ENCODE peak calls at places on chromosomes 5 and 9, in five cellular contexts. One of them, this sample, is unnamed.

GRCh38 chr5:138336952-138337684 is 948 bp upstream of the FAM53C start:
- DNase-seq in A549: peak
- DNase-seq in AG04450: peak
- DNase-seq in CD8-positive, alpha-beta T cell: no peak
- DNase-seq in cardiac fibroblast: peak
- DNase-seq in this sample: peak

GRCh38 chr5:171139227-171139626 is 169.8 kb upstream of the TLX3 start:
- DNase-seq in A549: no peak
- DNase-seq in AG04450: no peak
- DNase-seq in CD8-positive, alpha-beta T cell: no peak
- DNase-seq in cardiac fibroblast: no peak
- DNase-seq in this sample: no peak

GRCh38 chr9:88388203-88388885 is at the start of gene SPIN1:
- DNase-seq in A549: peak
- DNase-seq in AG04450: no peak
- DNase-seq in CD8-positive, alpha-beta T cell: peak
- DNase-seq in cardiac fibroblast: peak
- DNase-seq in this sample: peak

GRCh38 chr5:154190652-154191304 is at the start of gene GALNT10:
- DNase-seq in A549: peak
- DNase-seq in AG04450: no peak
- DNase-seq in CD8-positive, alpha-beta T cell: peak
- DNase-seq in cardiac fibroblast: peak
- DNase-seq in this sample: peak

GRCh38 chr5:157300564-157300963 is 34.6 kb downstream of the CYFIP2 start:
- DNase-seq in A549: no peak
- DNase-seq in AG04450: no peak
- DNase-seq in CD8-positive, alpha-beta T cell: no peak
- DNase-seq in cardiac fibroblast: no peak
- DNase-seq in this sample: no peak

GRCh38 chr9:126386088-126386487 is 59.5 kb downstream of the MVB12B start:
- DNase-seq in A549: no peak
- DNase-seq in AG04450: no peak
- DNase-seq in CD8-positive, alpha-beta T cell: no peak
- DNase-seq in cardiac fibroblast: peak
- DNase-seq in this sample: no peak

GRCh38 chr5:31086839-31087415 is 106.6 kb upstream of the CDH6 start:
- DNase-seq in A549: no peak
- DNase-seq in AG04450: no peak
- DNase-seq in CD8-positive, alpha-beta T cell: no peak
- DNase-seq in cardiac fibroblast: no peak
- DNase-seq in this sample: no peak

GRCh38 chr5:115455241-115455640 is 89.3 kb downstream of the FEM1C start:
- DNase-seq in A549: no peak
- DNase-seq in AG04450: peak
- DNase-seq in CD8-positive, alpha-beta T cell: no peak
- DNase-seq in cardiac fibroblast: peak
- DNase-seq in this sample: no peak

GRCh38 chr5:135458921-135459331 is 6.8 kb upstream of the TIFAB start:
- DNase-seq in A549: no peak
- DNase-seq in AG04450: no peak
- DNase-seq in CD8-positive, alpha-beta T cell: no peak
- DNase-seq in cardiac fibroblast: peak
- DNase-seq in this sample: no peak

GRCh38 chr5:29950416-29951145 is 1242.9 kb upstream of the CDH6 start:
- DNase-seq in A549: no peak
- DNase-seq in AG04450: no peak
- DNase-seq in CD8-positive, alpha-beta T cell: no peak
- DNase-seq in cardiac fibroblast: no peak
- DNase-seq in this sample: no peak

GRCh38 chr9:115593587-115594091 is 475.7 kb upstream of the TNC start:
- DNase-seq in A549: peak
- DNase-seq in AG04450: no peak
- DNase-seq in CD8-positive, alpha-beta T cell: no peak
- DNase-seq in cardiac fibroblast: peak
- DNase-seq in this sample: peak

DNA sequence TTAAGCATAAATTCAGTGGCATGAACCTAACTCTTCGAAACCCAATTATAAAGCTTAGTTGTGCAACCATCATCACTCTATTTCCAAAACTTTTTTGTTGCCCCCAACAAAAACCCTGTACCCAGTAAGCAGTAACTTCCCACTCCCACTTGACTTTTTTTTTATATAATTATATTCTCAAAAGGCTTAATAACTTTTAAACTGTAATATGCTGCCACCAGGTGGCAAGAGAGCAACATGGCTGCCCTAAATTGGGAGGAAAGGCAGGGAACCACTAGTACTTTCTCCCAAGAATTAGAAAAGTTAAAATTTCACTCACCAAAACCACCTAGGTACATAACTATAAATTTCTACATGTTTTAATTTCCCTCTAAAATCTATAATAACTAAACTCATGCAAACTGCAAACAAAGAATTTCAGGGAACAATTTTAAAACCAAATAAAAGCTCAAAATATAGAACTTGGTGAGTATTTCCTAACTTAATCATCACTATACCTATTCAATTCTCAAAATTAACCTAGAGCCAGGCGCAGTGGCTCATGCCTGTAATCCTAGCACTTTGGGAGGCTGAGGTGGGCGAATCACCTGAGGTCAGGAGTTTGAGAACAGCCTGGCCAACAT is 50.2 kb upstream of the RNF38 start:
- DNase-seq in A549: peak
- DNase-seq in AG04450: peak
- DNase-seq in CD8-positive, alpha-beta T cell: no peak
- DNase-seq in cardiac fibroblast: peak
- DNase-seq in this sample: peak
- TF ChIP-seq CTCF in A549: peak
- TF ChIP-seq CTCF in AG04450: peak
- TF ChIP-seq CTCF in CD8-positive, alpha-beta T cell: peak
- TF ChIP-seq CTCF in cardiac fibroblast: peak
- TF ChIP-seq CTCF in this sample: peak

GRCh38 chr5:117461403-117461802 is 886.8 kb upstream of the SEMA6A start:
- DNase-seq in A549: no peak
- DNase-seq in AG04450: no peak
- DNase-seq in CD8-positive, alpha-beta T cell: no peak
- DNase-seq in cardiac fibroblast: no peak
- DNase-seq in this sample: no peak

GRCh38 chr5:117454716-117455212 is 880.1 kb upstream of the SEMA6A start:
- DNase-seq in A549: peak
- DNase-seq in AG04450: no peak
- DNase-seq in CD8-positive, alpha-beta T cell: peak
- DNase-seq in cardiac fibroblast: peak
- DNase-seq in this sample: peak

DNA sequence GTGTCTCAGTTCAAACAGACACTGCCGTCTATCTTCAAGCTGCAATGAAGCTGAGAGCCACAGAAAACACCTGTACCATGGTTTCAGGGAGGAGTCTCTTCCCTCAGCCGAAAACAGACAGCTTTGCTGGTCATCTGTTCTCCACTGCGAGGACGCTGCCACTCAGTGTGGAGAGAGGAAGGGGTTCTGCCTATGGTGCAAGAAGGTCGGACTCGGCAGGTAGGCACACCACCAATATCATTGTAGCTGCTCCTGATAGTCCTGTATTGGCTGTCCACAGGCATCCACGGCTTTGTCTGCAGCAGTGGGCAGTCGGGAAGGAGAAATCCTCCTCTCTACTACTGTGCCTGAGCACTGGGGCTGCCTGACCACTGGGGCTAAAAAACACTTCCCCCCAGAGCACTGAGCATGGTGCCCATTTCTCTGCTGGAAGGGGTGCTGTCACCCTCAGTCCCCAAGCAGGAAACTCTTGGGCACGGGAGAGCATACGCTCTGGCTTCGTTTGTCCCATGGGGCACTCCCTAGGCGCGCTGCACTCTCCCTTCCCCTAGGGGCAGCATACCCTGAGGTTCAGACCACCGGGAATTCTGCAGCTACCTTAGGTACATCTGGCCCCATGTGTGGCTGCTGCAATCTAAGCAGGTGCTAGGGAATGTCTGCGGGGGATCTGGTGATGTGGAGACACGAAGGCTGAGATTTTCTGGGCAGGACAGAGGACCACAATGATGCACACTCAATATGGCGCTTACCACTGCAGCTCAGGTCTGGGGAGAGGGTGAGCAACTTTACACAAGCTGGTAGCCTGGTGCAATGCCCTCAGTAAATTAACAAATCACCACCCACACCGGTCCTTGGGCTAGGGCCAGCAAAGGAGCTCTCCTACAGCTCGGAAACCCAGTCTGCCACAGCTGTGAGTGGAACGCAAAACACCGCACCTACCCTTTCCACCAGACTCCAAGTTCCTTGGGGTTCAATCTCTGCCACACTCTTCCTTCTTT is 880.9 kb upstream of the SEMA6A start:
- DNase-seq in A549: no peak
- DNase-seq in AG04450: no peak
- DNase-seq in CD8-positive, alpha-beta T cell: no peak
- DNase-seq in cardiac fibroblast: no peak
- DNase-seq in this sample: no peak
- H3K4me3 ChIP-seq in A549: no peak
- H3K4me3 ChIP-seq in AG04450: no peak
- H3K4me3 ChIP-seq in CD8-positive, alpha-beta T cell: peak
- H3K4me3 ChIP-seq in cardiac fibroblast: no peak
- H3K4me3 ChIP-seq in this sample: no peak

GRCh38 chr9:129567842-129568559 is 52.9 kb downstream of the C9orf50 start:
- DNase-seq in A549: peak
- DNase-seq in AG04450: no peak
- DNase-seq in CD8-positive, alpha-beta T cell: no peak
- DNase-seq in cardiac fibroblast: peak
- DNase-seq in this sample: no peak
- TF ChIP-seq CTCF in A549: peak
- TF ChIP-seq CTCF in AG04450: peak
- TF ChIP-seq CTCF in CD8-positive, alpha-beta T cell: no peak
- TF ChIP-seq CTCF in cardiac fibroblast: no peak
- TF ChIP-seq CTCF in this sample: no peak

GRCh38 chr5:10691826-10692785 is 68.9 kb downstream of the DAP start:
- DNase-seq in A549: no peak
- DNase-seq in AG04450: no peak
- DNase-seq in CD8-positive, alpha-beta T cell: no peak
- DNase-seq in cardiac fibroblast: peak
- DNase-seq in this sample: no peak

GRCh38 chr5:10695759-10696543 is 65.1 kb downstream of the DAP start:
- DNase-seq in A549: no peak
- DNase-seq in AG04450: no peak
- DNase-seq in CD8-positive, alpha-beta T cell: no peak
- DNase-seq in cardiac fibroblast: no peak
- DNase-seq in this sample: no peak

GRCh38 chr5:10690460-10690859 is 70.6 kb downstream of the DAP start:
- DNase-seq in A549: no peak
- DNase-seq in AG04450: no peak
- DNase-seq in CD8-positive, alpha-beta T cell: no peak
- DNase-seq in cardiac fibroblast: no peak
- DNase-seq in this sample: no peak

GRCh38 chr5:10699281-10699874 is 61.7 kb downstream of the DAP start:
- DNase-seq in A549: no peak
- DNase-seq in AG04450: no peak
- DNase-seq in CD8-positive, alpha-beta T cell: no peak
- DNase-seq in cardiac fibroblast: no peak
- DNase-seq in this sample: no peak

GRCh38 chr5:10695055-10695649 is 65.9 kb downstream of the DAP start:
- DNase-seq in A549: peak
- DNase-seq in AG04450: no peak
- DNase-seq in CD8-positive, alpha-beta T cell: no peak
- DNase-seq in cardiac fibroblast: peak
- DNase-seq in this sample: peak
- H3K4me3 ChIP-seq in A549: no peak
- H3K4me3 ChIP-seq in AG04450: no peak
- H3K4me3 ChIP-seq in CD8-positive, alpha-beta T cell: no peak
- H3K4me3 ChIP-seq in cardiac fibroblast: no peak
- H3K4me3 ChIP-seq in this sample: no peak

DNA sequence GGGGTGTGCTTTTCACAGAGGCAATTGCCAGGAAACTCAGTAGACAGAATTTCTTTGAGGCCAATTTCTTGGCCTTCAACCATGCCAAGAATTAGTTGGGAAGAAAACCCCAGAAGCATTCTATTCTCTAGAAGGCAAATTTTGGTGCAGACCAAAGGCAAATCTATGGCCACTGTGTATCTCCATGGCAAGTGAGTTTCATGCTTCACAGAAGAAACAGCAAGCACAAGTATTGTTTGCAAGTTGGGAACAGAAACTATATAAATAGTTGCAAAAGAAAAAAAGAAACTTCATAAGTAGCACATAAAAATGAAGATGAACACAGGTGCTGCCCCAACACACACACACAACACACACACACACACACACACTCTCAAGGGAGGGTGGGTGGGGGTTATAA is 197.3 kb downstream of the PARP8 start:
- DNase-seq in A549: no peak
- DNase-seq in AG04450: no peak
- DNase-seq in CD8-positive, alpha-beta T cell: no peak
- DNase-seq in cardiac fibroblast: no peak
- DNase-seq in this sample: no peak
- TF ChIP-seq CTCF in A549: no peak
- TF ChIP-seq CTCF in AG04450: no peak
- TF ChIP-seq CTCF in CD8-positive, alpha-beta T cell: no peak
- TF ChIP-seq CTCF in cardiac fibroblast: no peak
- TF ChIP-seq CTCF in this sample: no peak

GRCh38 chr9:14308751-14309140 is 5.2 kb downstream of the NFIB start:
- DNase-seq in A549: no peak
- DNase-seq in AG04450: no peak
- DNase-seq in CD8-positive, alpha-beta T cell: no peak
- DNase-seq in cardiac fibroblast: no peak
- DNase-seq in this sample: no peak

GRCh38 chr9:14311940-14312572 is 1.9 kb downstream of the NFIB start:
- DNase-seq in A549: no peak
- DNase-seq in AG04450: no peak
- DNase-seq in CD8-positive, alpha-beta T cell: no peak
- DNase-seq in cardiac fibroblast: no peak
- DNase-seq in this sample: no peak

GRCh38 chr9:14309403-14309802 is 4.5 kb downstream of the NFIB start:
- DNase-seq in A549: no peak
- DNase-seq in AG04450: no peak
- DNase-seq in CD8-positive, alpha-beta T cell: no peak
- DNase-seq in cardiac fibroblast: peak
- DNase-seq in this sample: no peak

GRCh38 chr9:14307989-14308750 is 5.8 kb downstream of the NFIB start:
- DNase-seq in A549: no peak
- DNase-seq in AG04450: no peak
- DNase-seq in CD8-positive, alpha-beta T cell: no peak
- DNase-seq in cardiac fibroblast: peak
- DNase-seq in this sample: no peak

GRCh38 chr9:14310247-14310646 is 3.7 kb downstream of the NFIB start:
- DNase-seq in A549: no peak
- DNase-seq in AG04450: no peak
- DNase-seq in CD8-positive, alpha-beta T cell: no peak
- DNase-seq in cardiac fibroblast: no peak
- DNase-seq in this sample: no peak
- H3K4me3 ChIP-seq in A549: peak
- H3K4me3 ChIP-seq in AG04450: no peak
- H3K4me3 ChIP-seq in CD8-positive, alpha-beta T cell: no peak
- H3K4me3 ChIP-seq in cardiac fibroblast: peak
- H3K4me3 ChIP-seq in this sample: peak

DNA sequence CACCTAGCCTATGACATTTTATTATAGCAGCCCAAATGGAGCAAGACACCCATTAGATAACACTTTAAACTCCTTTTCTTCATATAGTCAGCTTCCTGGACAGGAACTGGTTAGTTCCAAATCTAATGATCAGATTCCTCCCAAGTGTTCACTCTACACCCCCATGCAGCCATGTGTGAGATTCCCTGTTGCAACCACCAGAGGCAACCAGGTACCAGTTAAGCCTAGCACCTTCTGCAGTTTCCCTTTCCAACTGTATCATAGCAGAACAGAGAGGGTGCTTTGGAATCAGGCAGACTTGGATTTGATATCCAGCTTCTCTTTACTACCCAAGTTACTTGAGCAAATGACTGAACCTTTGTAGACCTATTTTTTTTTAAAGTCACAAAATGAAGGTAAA is 296.6 kb upstream of the PCSK5 start:
- DNase-seq in A549: no peak
- DNase-seq in AG04450: no peak
- DNase-seq in CD8-positive, alpha-beta T cell: no peak
- DNase-seq in cardiac fibroblast: no peak
- DNase-seq in this sample: no peak
- TF ChIP-seq CTCF in A549: no peak
- TF ChIP-seq CTCF in AG04450: no peak
- TF ChIP-seq CTCF in CD8-positive, alpha-beta T cell: no peak
- TF ChIP-seq CTCF in cardiac fibroblast: no peak
- TF ChIP-seq CTCF in this sample: no peak